ENCODE peak calls at places on chromosomes 13 and 19, in nine cellular contexts. K, S, B, M, O, T, C, W and Y are unnamed samples.

GRCh38 chr19:2194513-2195078 is 30.9 kb downstream of the DOT1L start:
- DNase-seq in K (no peak), S (no peak), B (no peak), M (no peak), O (no peak), T (no peak), C (no peak), W (no peak), Y (no peak)

GRCh38 chr19:47613165-47614146 is 4.5 kb downstream of the BICRA start:
- DNase-seq in K (no peak), S (peak; percentile 14), B (peak; percentile 10), M (peak; percentile 41), O (peak; percentile 60), T (no peak), C (no peak), W (no peak), Y (no peak)

GRCh38 chr19:24051516-24051915 is 35.5 kb upstream of the ZNF254 start:
- DNase-seq in K (no peak), S (no peak), B (no peak), M (no peak), O (no peak), T (no peak), C (no peak), W (no peak), Y (no peak)

GRCh38 chr19:12611361-12611699 is 610 bp downstream of the ZNF791 start:
- DNase-seq in K (no peak), S (peak; percentile 60), B (peak; percentile 69), M (peak; percentile 41), O (peak; percentile 77), T (no peak), C (peak; percentile 82), W (peak; percentile 20), Y (peak; percentile 79)

GRCh38 chr13:107006646-107007045 is 438.7 kb upstream of the ARGLU1 start:
- DNase-seq in K (no peak), S (no peak), B (no peak), M (no peak), O (no peak), T (no peak), C (no peak), W (no peak), Y (no peak)

GRCh38 chr13:23921451-23921888 is 24.2 kb upstream of the C1QTNF9B start:
- DNase-seq in K (no peak), S (peak; percentile 83), B (peak; percentile 71), M (peak; percentile 6), O (peak; percentile 80), T (peak; percentile 30), C (peak; percentile 80), W (peak; percentile 35), Y (no peak)

GRCh38 chr19:13056052-13056660 is 46.5 kb downstream of the LYL1 start:
- DNase-seq in K (no peak), S (peak; percentile 45), B (peak; percentile 97), M (no peak), O (no peak), T (no peak), C (no peak), W (no peak), Y (no peak)

GRCh38 chr13:36357231-36357630 is 11.0 kb upstream of the SPART start:
- DNase-seq in K (no peak), S (no peak), B (no peak), M (no peak), O (no peak), T (no peak), C (no peak), W (no peak), Y (no peak)

GRCh38 chr19:33767898-33768413 is 28.7 kb upstream of the KCTD15 start:
- DNase-seq in K (no peak), S (no peak), B (no peak), M (no peak), O (peak; percentile 88), T (no peak), C (no peak), W (no peak), Y (no peak)

GRCh38 chr19:16160943-16161560 is 12.3 kb downstream of the CIB3 start:
- DNase-seq in K (no peak), S (peak; percentile 9), B (peak; percentile 97), M (peak; percentile 27), O (no peak), T (no peak), C (no peak), W (no peak), Y (no peak)

GRCh38 chr19:615619-616018 is 17.7 kb downstream of the POLRMT start:
- DNase-seq in K (no peak), S (no peak), B (no peak), M (no peak), O (no peak), T (no peak), C (no peak), W (no peak), Y (no peak)

GRCh38 chr13:102318233-102318632 is 83.6 kb downstream of the FGF14 start:
- DNase-seq in K (no peak), S (no peak), B (no peak), M (no peak), O (no peak), T (no peak), C (no peak), W (no peak), Y (no peak)